ENCODE peak calls at places on chromosomes 3 and 15, in ten cellular contexts. M is neural progenitor cell; H is hepatocyte; L is kidney epithelial cell; O is adrenal gland; Q is left ventricle myocardium inferior; Z is BE2C; R is psoas muscle; I is mammary epithelial cell; E is CD4-positive, alpha-beta memory T cell. P is an unnamed sample.

GRCh38 chr15:63490345-63491034 is 13.9 kb upstream of the USP3 start:
- DNase-seq in O (no peak), Z (no peak), M (no peak), E (no peak), L (no peak), Q (no peak), R (no peak), H (no peak), I (no peak), P (no peak)

GRCh38 chr15:71800835-71801745 is 9.3 kb upstream of the NR2E3 start:
- DNase-seq in I (peak; percentile 54), L (no peak), R (no peak), O (peak; percentile 68), E (no peak), M (peak; percentile 75), Z (peak; percentile 45), H (peak; percentile 83), Q (no peak), P (peak; percentile 81)

GRCh38 chr3:17539436-17539835 is 203.0 kb downstream of the TBC1D5 start:
- DNase-seq in Z (no peak), O (no peak), E (no peak), I (no peak), M (no peak), R (no peak), H (no peak), L (no peak), Q (no peak), P (no peak)

GRCh38 chr15:32838820-32839219 is 121.0 kb downstream of the GREM1 start:
- DNase-seq in Q (no peak), M (no peak), E (no peak), I (no peak), L (no peak), H (peak; percentile 24), O (peak; percentile 54), Z (no peak), R (peak; percentile 59), P (no peak)

GRCh38 chr3:5144316-5144994 is 22.4 kb downstream of the ARL8B start:
- DNase-seq in M (no peak), H (no peak), E (no peak), Q (no peak), Z (no peak), O (no peak), R (no peak), L (no peak), I (peak; percentile 55), P (no peak)

GRCh38 chr15:60212536-60212935 is 185.2 kb downstream of the ANXA2 start:
- DNase-seq in I (peak; percentile 57), E (no peak), Z (no peak), L (peak; percentile 7), Q (no peak), H (no peak), M (peak; percentile 27), O (no peak), R (no peak), P (peak; percentile 13)

GRCh38 chr15:99983894-99984293 is 250.7 kb upstream of the LYSMD4 start:
- DNase-seq in H (peak; percentile 25), O (no peak), R (peak; percentile 28), L (no peak), Q (no peak), E (no peak), I (no peak), Z (no peak), M (peak; percentile 50), P (no peak)

GRCh38 chr15:77630956-77631789 is 1.5 kb downstream of the LINGO1 start:
- DNase-seq in R (no peak), Q (no peak), O (no peak), Z (no peak), E (no peak), M (peak; percentile 77), L (no peak), I (no peak), H (no peak), P (peak; percentile 61)

GRCh38 chr3:24017305-24017704 is 72.2 kb downstream of the NR1D2 start:
- DNase-seq in E (no peak), Q (peak; percentile 45), O (no peak), L (no peak), I (no peak), Z (no peak), R (no peak), H (no peak), M (no peak), P (no peak)

GRCh38 chr15:50652671-50653070 is 33.9 kb downstream of the TRPM7 start:
- DNase-seq in M (no peak), O (no peak), R (no peak), Q (no peak), I (no peak), E (no peak), Z (no peak), H (no peak), L (no peak), P (peak; percentile 78)

GRCh38 chr15:71224024-71224423 is 108.8 kb downstream of the THSD4 start:
- DNase-seq in L (no peak), M (no peak), I (peak; percentile 68), Q (no peak), O (no peak), Z (no peak), H (no peak), E (no peak), R (no peak), P (no peak)

GRCh38 chr3:40753956-40754355 is 229.2 kb downstream of the ZNF621 start:
- DNase-seq in Z (no peak), E (no peak), L (no peak), I (no peak), Q (no peak), O (no peak), H (no peak), M (no peak), R (no peak), P (no peak)

GRCh38 chr15:48397841-48398240 is 66.6 kb downstream of the DUT start:
- DNase-seq in I (no peak), E (no peak), M (no peak), O (peak; percentile 74), Q (peak; percentile 68), Z (no peak), H (no peak), R (peak; percentile 62), L (no peak), P (no peak)

GRCh38 chr3:133486658-133487057 is 86.8 kb downstream of the BFSP2 start:
- DNase-seq in H (no peak), O (no peak), Z (no peak), Q (no peak), L (no peak), I (no peak), M (no peak), R (no peak), E (no peak), P (no peak)

GRCh38 chr3:187104342-187104741 is 35.0 kb downstream of the RPL39L start:
- DNase-seq in R (no peak), L (no peak), Q (peak; percentile 24), E (no peak), Z (no peak), M (no peak), I (no peak), H (no peak), O (no peak), P (no peak)

GRCh38 chr3:10401990-10402761 is 81.3 kb upstream of the SEC13 start:
- DNase-seq in H (no peak), L (no peak), Q (no peak), R (peak; percentile 28), Z (no peak), M (no peak), E (no peak), O (no peak), I (no peak), P (no peak)

GRCh38 chr3:10398341-10398740 is 77.4 kb upstream of the SEC13 start:
- DNase-seq in O (no peak), R (peak; percentile 35), H (no peak), L (no peak), E (no peak), Q (no peak), M (no peak), Z (peak; percentile 16), I (no peak), P (no peak)

GRCh38 chr3:10400050-10400748 is 79.3 kb upstream of the SEC13 start:
- DNase-seq in O (no peak), Q (no peak), H (peak; percentile 45), Z (no peak), I (no peak), L (no peak), M (no peak), E (no peak), R (peak; percentile 28), P (no peak)

GRCh38 chr3:10399634-10400033 is 78.7 kb upstream of the SEC13 start:
- DNase-seq in O (no peak), M (no peak), Z (no peak), H (no peak), I (no peak), Q (no peak), L (no peak), R (no peak), E (no peak), P (no peak)

GRCh38 chr3:10400749-10401495 is 80.0 kb upstream of the SEC13 start:
- DNase-seq in L (no peak), O (no peak), E (no peak), Z (no peak), H (no peak), M (no peak), Q (no peak), I (no peak), R (peak; percentile 32), P (no peak)
- H3K27me3 ChIP-seq in L (peaks cover 5% of the 10 kb centered on the region), O (no peaks in the 10 kb centered on the region), E (no peaks in the 10 kb centered on the region), Z (no peaks in the 10 kb centered on the region), H (no peaks in the 10 kb centered on the region), M (no peaks in the 10 kb centered on the region), Q (no peaks in the 10 kb centered on the region), I (peaks cover 6% of the 10 kb centered on the region), R (no peaks in the 10 kb centered on the region), P (no peaks in the 10 kb centered on the region)

GRCh38 chr3:170584585-170585007 is 1.3 kb downstream of the SLC7A14 start:
- DNase-seq in O (peak; percentile 66), Z (peak; percentile 45), I (peak; percentile 44), L (peak; percentile 18), M (peak; percentile 94), Q (peak; percentile 62), H (peak; percentile 91), E (peak; percentile 8), R (peak; percentile 81), P (peak; percentile 90)
- H3K27me3 ChIP-seq in O (peaks cover 30% of the 10 kb centered on the region), Z (no peaks in the 10 kb centered on the region), I (peaks cover 17% of the 10 kb centered on the region), L (peaks cover 33% of the 10 kb centered on the region), M (peaks cover 75% of the 10 kb centered on the region), Q (peaks cover 60% of the 10 kb centered on the region), H (peaks cover 92% of the 10 kb centered on the region), E (peaks cover 20% of the 10 kb centered on the region), R (no peaks in the 10 kb centered on the region), P (peaks cover 34% of the 10 kb centered on the region)

DNA sequence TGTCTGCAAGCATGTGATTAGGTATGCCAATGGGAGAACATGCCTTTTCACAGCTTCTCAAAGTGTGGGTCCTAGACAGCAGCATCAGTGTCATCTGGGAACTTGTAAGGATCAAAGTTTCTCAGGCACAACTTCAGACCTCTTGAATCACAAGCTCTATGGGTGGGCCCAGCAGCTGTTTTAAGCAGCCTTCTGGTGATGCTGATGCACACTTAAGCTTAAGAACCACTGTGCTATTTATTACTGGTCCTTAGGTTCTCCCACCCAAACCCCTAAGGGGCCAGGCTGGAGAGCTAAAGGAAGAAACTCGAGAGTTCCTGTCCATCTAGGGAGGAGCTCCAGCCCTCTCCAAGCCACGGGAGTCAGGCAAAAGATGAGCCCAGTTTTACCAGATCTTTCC is 453.9 kb upstream of the PROK2 start:
- DNase-seq in I (no peak), E (no peak), M (no peak), Q (no peak), H (no peak), Z (no peak), O (no peak), L (no peak), R (no peak), P (no peak)
- H3K27me3 ChIP-seq in I (no peaks in the 10 kb centered on the region), E (no peaks in the 10 kb centered on the region), M (no peaks in the 10 kb centered on the region), Q (no peaks in the 10 kb centered on the region), H (no peaks in the 10 kb centered on the region), Z (no peaks in the 10 kb centered on the region), O (no peaks in the 10 kb centered on the region), L (peaks cover 5% of the 10 kb centered on the region), R (no peaks in the 10 kb centered on the region), P (no peaks in the 10 kb centered on the region)

GRCh38 chr3:125433091-125433534 is 58.0 kb upstream of the ZNF148 start:
- DNase-seq in I (no peak), M (no peak), H (no peak), R (no peak), L (no peak), E (no peak), Z (peak; percentile 53), Q (no peak), O (no peak), P (no peak)
- H3K27me3 ChIP-seq in I (no peaks in the 10 kb centered on the region), M (no peaks in the 10 kb centered on the region), H (no peaks in the 10 kb centered on the region), R (no peaks in the 10 kb centered on the region), L (no peaks in the 10 kb centered on the region), E (no peaks in the 10 kb centered on the region), Z (no peaks in the 10 kb centered on the region), Q (no peaks in the 10 kb centered on the region), O (no peaks in the 10 kb centered on the region), P (no peaks in the 10 kb centered on the region)